ENCODE peak calls at places on chromosomes 6 and 20, in six cellular contexts. One of them, this sample, is unnamed.
A peak's percentile ranks its signal among the peaks of the same experiment; 100 is the strongest.

GRCh38 chr20:164618-165017 is 7.4 kb downstream of the DEFB127 start:
- DNase-seq in fibroblast of lung: no peak
- DNase-seq in M059J: no peak
- DNase-seq in iris pigment epithelial cell: no peak
- DNase-seq in CD4-positive, alpha-beta T cell: no peak
- DNase-seq in stimulated activated CD4-positive, alpha-beta T cell treated with anti-CD3 and anti-CD28 coated beads, Interleukin-2, amount 100 ng/mL, for 24 hours: no peak
- DNase-seq in this sample: no peak

GRCh38 chr6:158475344-158476302 is 84.3 kb upstream of the TMEM181 start:
- DNase-seq in CD4-positive, alpha-beta T cell: no peak
- DNase-seq in M059J: peak; percentile 73
- DNase-seq in fibroblast of lung: peak; percentile 79
- DNase-seq in stimulated activated CD4-positive, alpha-beta T cell treated with anti-CD3 and anti-CD28 coated beads, Interleukin-2, amount 100 ng/mL, for 24 hours: no peak
- DNase-seq in iris pigment epithelial cell: peak; percentile 78
- DNase-seq in this sample: peak; percentile 65

GRCh38 chr6:90319979-90320667 is 23.5 kb upstream of the BACH2 start:
- DNase-seq in stimulated activated CD4-positive, alpha-beta T cell treated with anti-CD3 and anti-CD28 coated beads, Interleukin-2, amount 100 ng/mL, for 24 hours: peak; percentile 26
- DNase-seq in CD4-positive, alpha-beta T cell: no peak
- DNase-seq in iris pigment epithelial cell: no peak
- DNase-seq in fibroblast of lung: no peak
- DNase-seq in M059J: no peak
- DNase-seq in this sample: no peak

GRCh38 chr20:48761914-48762313 is 65.9 kb downstream of the PREX1 start:
- DNase-seq in M059J: no peak
- DNase-seq in CD4-positive, alpha-beta T cell: no peak
- DNase-seq in fibroblast of lung: no peak
- DNase-seq in iris pigment epithelial cell: no peak
- DNase-seq in stimulated activated CD4-positive, alpha-beta T cell treated with anti-CD3 and anti-CD28 coated beads, Interleukin-2, amount 100 ng/mL, for 24 hours: no peak
- DNase-seq in this sample: no peak

GRCh38 chr6:22436134-22436533 is 133.2 kb upstream of the HDGFL1 start:
- DNase-seq in M059J: no peak
- DNase-seq in fibroblast of lung: no peak
- DNase-seq in stimulated activated CD4-positive, alpha-beta T cell treated with anti-CD3 and anti-CD28 coated beads, Interleukin-2, amount 100 ng/mL, for 24 hours: no peak
- DNase-seq in CD4-positive, alpha-beta T cell: no peak
- DNase-seq in iris pigment epithelial cell: peak; percentile 18
- DNase-seq in this sample: no peak

GRCh38 chr6:134787261-134787871 is 162.5 kb downstream of the ALDH8A1 start:
- DNase-seq in M059J: peak; percentile 76
- DNase-seq in iris pigment epithelial cell: peak; percentile 83
- DNase-seq in fibroblast of lung: peak; percentile 80
- DNase-seq in stimulated activated CD4-positive, alpha-beta T cell treated with anti-CD3 and anti-CD28 coated beads, Interleukin-2, amount 100 ng/mL, for 24 hours: no peak
- DNase-seq in CD4-positive, alpha-beta T cell: no peak
- DNase-seq in this sample: no peak

GRCh38 chr20:44401052-44401769 is 45.7 kb downstream of the HNF4A start:
- DNase-seq in stimulated activated CD4-positive, alpha-beta T cell treated with anti-CD3 and anti-CD28 coated beads, Interleukin-2, amount 100 ng/mL, for 24 hours: no peak
- DNase-seq in CD4-positive, alpha-beta T cell: no peak
- DNase-seq in iris pigment epithelial cell: no peak
- DNase-seq in M059J: no peak
- DNase-seq in fibroblast of lung: no peak
- DNase-seq in this sample: no peak

GRCh38 chr20:46174469-46175126 is 56.5 kb downstream of the CD40 start:
- DNase-seq in fibroblast of lung: peak; percentile 42
- DNase-seq in stimulated activated CD4-positive, alpha-beta T cell treated with anti-CD3 and anti-CD28 coated beads, Interleukin-2, amount 100 ng/mL, for 24 hours: peak; percentile 85
- DNase-seq in iris pigment epithelial cell: peak; percentile 51
- DNase-seq in M059J: peak; percentile 24
- DNase-seq in CD4-positive, alpha-beta T cell: peak; percentile 62
- DNase-seq in this sample: peak; percentile 90

GRCh38 chr6:157861184-157861583 is 38.1 kb downstream of the SNX9 start:
- DNase-seq in fibroblast of lung: peak; percentile 44
- DNase-seq in iris pigment epithelial cell: no peak
- DNase-seq in stimulated activated CD4-positive, alpha-beta T cell treated with anti-CD3 and anti-CD28 coated beads, Interleukin-2, amount 100 ng/mL, for 24 hours: no peak
- DNase-seq in CD4-positive, alpha-beta T cell: no peak
- DNase-seq in M059J: no peak
- DNase-seq in this sample: no peak

GRCh38 chr6:40587240-40588069 is at the start of gene LRFN2:
- DNase-seq in fibroblast of lung: peak; percentile 69
- DNase-seq in stimulated activated CD4-positive, alpha-beta T cell treated with anti-CD3 and anti-CD28 coated beads, Interleukin-2, amount 100 ng/mL, for 24 hours: peak; percentile 81
- DNase-seq in CD4-positive, alpha-beta T cell: peak; percentile 41
- DNase-seq in M059J: peak; percentile 67
- DNase-seq in iris pigment epithelial cell: peak; percentile 76
- DNase-seq in this sample: no peak

GRCh38 chr20:54172856-54173652 is 732 bp downstream of the CYP24A1 start:
- DNase-seq in stimulated activated CD4-positive, alpha-beta T cell treated with anti-CD3 and anti-CD28 coated beads, Interleukin-2, amount 100 ng/mL, for 24 hours: peak; percentile 15
- DNase-seq in CD4-positive, alpha-beta T cell: no peak
- DNase-seq in iris pigment epithelial cell: peak; percentile 26
- DNase-seq in fibroblast of lung: peak; percentile 46
- DNase-seq in M059J: peak; percentile 79
- DNase-seq in this sample: no peak

GRCh38 chr6:154783229-154783628 is 50.0 kb downstream of the SCAF8 start:
- DNase-seq in M059J: no peak
- DNase-seq in iris pigment epithelial cell: no peak
- DNase-seq in stimulated activated CD4-positive, alpha-beta T cell treated with anti-CD3 and anti-CD28 coated beads, Interleukin-2, amount 100 ng/mL, for 24 hours: no peak
- DNase-seq in fibroblast of lung: no peak
- DNase-seq in CD4-positive, alpha-beta T cell: no peak
- DNase-seq in this sample: no peak

GRCh38 chr6:1436334-1437306 is 47.2 kb downstream of the FOXF2 start:
- DNase-seq in iris pigment epithelial cell: peak; percentile 66
- DNase-seq in M059J: peak; percentile 80
- DNase-seq in CD4-positive, alpha-beta T cell: peak; percentile 20
- DNase-seq in stimulated activated CD4-positive, alpha-beta T cell treated with anti-CD3 and anti-CD28 coated beads, Interleukin-2, amount 100 ng/mL, for 24 hours: peak; percentile 27
- DNase-seq in fibroblast of lung: peak; percentile 43
- DNase-seq in this sample: peak; percentile 64

GRCh38 chr6:24867104-24867703 is 68.5 kb upstream of the ARMH2 start:
- DNase-seq in M059J: no peak
- DNase-seq in iris pigment epithelial cell: no peak
- DNase-seq in fibroblast of lung: no peak
- DNase-seq in CD4-positive, alpha-beta T cell: no peak
- DNase-seq in stimulated activated CD4-positive, alpha-beta T cell treated with anti-CD3 and anti-CD28 coated beads, Interleukin-2, amount 100 ng/mL, for 24 hours: no peak
- DNase-seq in this sample: no peak

GRCh38 chr6:157092736-157093135 is 230.6 kb downstream of the TMEM242 start:
- DNase-seq in stimulated activated CD4-positive, alpha-beta T cell treated with anti-CD3 and anti-CD28 coated beads, Interleukin-2, amount 100 ng/mL, for 24 hours: no peak
- DNase-seq in fibroblast of lung: peak; percentile 27
- DNase-seq in iris pigment epithelial cell: no peak
- DNase-seq in M059J: no peak
- DNase-seq in CD4-positive, alpha-beta T cell: no peak
- DNase-seq in this sample: no peak

GRCh38 chr20:22963581-22963980 is 71.5 kb upstream of the SSTR4 start:
- DNase-seq in stimulated activated CD4-positive, alpha-beta T cell treated with anti-CD3 and anti-CD28 coated beads, Interleukin-2, amount 100 ng/mL, for 24 hours: no peak
- DNase-seq in M059J: no peak
- DNase-seq in iris pigment epithelial cell: no peak
- DNase-seq in fibroblast of lung: no peak
- DNase-seq in CD4-positive, alpha-beta T cell: no peak
- DNase-seq in this sample: no peak

GRCh38 chr20:47057661-47058060 is 163.0 kb downstream of the EYA2 start:
- DNase-seq in iris pigment epithelial cell: no peak
- DNase-seq in stimulated activated CD4-positive, alpha-beta T cell treated with anti-CD3 and anti-CD28 coated beads, Interleukin-2, amount 100 ng/mL, for 24 hours: no peak
- DNase-seq in M059J: no peak
- DNase-seq in fibroblast of lung: no peak
- DNase-seq in CD4-positive, alpha-beta T cell: no peak
- DNase-seq in this sample: no peak

GRCh38 chr20:32804817-32805216 is 14.9 kb upstream of the MAPRE1 start:
- DNase-seq in M059J: peak; percentile 28
- DNase-seq in iris pigment epithelial cell: no peak
- DNase-seq in CD4-positive, alpha-beta T cell: no peak
- DNase-seq in stimulated activated CD4-positive, alpha-beta T cell treated with anti-CD3 and anti-CD28 coated beads, Interleukin-2, amount 100 ng/mL, for 24 hours: no peak
- DNase-seq in fibroblast of lung: no peak
- DNase-seq in this sample: no peak

GRCh38 chr6:69026715-69027114 is 391.6 kb downstream of the ADGRB3 start:
- DNase-seq in stimulated activated CD4-positive, alpha-beta T cell treated with anti-CD3 and anti-CD28 coated beads, Interleukin-2, amount 100 ng/mL, for 24 hours: no peak
- DNase-seq in iris pigment epithelial cell: peak; percentile 45
- DNase-seq in CD4-positive, alpha-beta T cell: no peak
- DNase-seq in fibroblast of lung: peak; percentile 47
- DNase-seq in M059J: peak; percentile 56
- DNase-seq in this sample: no peak

GRCh38 chr6:146775227-146775626 is 176.5 kb downstream of the ADGB start:
- DNase-seq in fibroblast of lung: peak; percentile 1
- DNase-seq in M059J: peak; percentile 39
- DNase-seq in iris pigment epithelial cell: peak; percentile 23
- DNase-seq in stimulated activated CD4-positive, alpha-beta T cell treated with anti-CD3 and anti-CD28 coated beads, Interleukin-2, amount 100 ng/mL, for 24 hours: no peak
- DNase-seq in CD4-positive, alpha-beta T cell: no peak
- DNase-seq in this sample: no peak

GRCh38 chr20:17794400-17794799 is 94.6 kb downstream of the BANF2 start:
- DNase-seq in iris pigment epithelial cell: no peak
- DNase-seq in fibroblast of lung: no peak
- DNase-seq in stimulated activated CD4-positive, alpha-beta T cell treated with anti-CD3 and anti-CD28 coated beads, Interleukin-2, amount 100 ng/mL, for 24 hours: no peak
- DNase-seq in CD4-positive, alpha-beta T cell: no peak
- DNase-seq in M059J: no peak
- DNase-seq in this sample: no peak

GRCh38 chr6:169452117-169452868 is 198.6 kb upstream of the THBS2 start:
- DNase-seq in CD4-positive, alpha-beta T cell: no peak
- DNase-seq in stimulated activated CD4-positive, alpha-beta T cell treated with anti-CD3 and anti-CD28 coated beads, Interleukin-2, amount 100 ng/mL, for 24 hours: no peak
- DNase-seq in fibroblast of lung: peak; percentile 90
- DNase-seq in M059J: peak; percentile 48
- DNase-seq in iris pigment epithelial cell: peak; percentile 97
- DNase-seq in this sample: no peak

GRCh38 chr6:115360602-115361325 is 699.9 kb downstream of the FRK start:
- DNase-seq in fibroblast of lung: no peak
- DNase-seq in CD4-positive, alpha-beta T cell: no peak
- DNase-seq in iris pigment epithelial cell: no peak
- DNase-seq in M059J: no peak
- DNase-seq in stimulated activated CD4-positive, alpha-beta T cell treated with anti-CD3 and anti-CD28 coated beads, Interleukin-2, amount 100 ng/mL, for 24 hours: no peak
- DNase-seq in this sample: no peak

GRCh38 chr6:17421406-17421805 is 28.0 kb downstream of the CAP2 start:
- DNase-seq in iris pigment epithelial cell: no peak
- DNase-seq in stimulated activated CD4-positive, alpha-beta T cell treated with anti-CD3 and anti-CD28 coated beads, Interleukin-2, amount 100 ng/mL, for 24 hours: no peak
- DNase-seq in fibroblast of lung: no peak
- DNase-seq in M059J: no peak
- DNase-seq in CD4-positive, alpha-beta T cell: no peak
- DNase-seq in this sample: no peak

GRCh38 chr20:31691646-31692275 is 30.9 kb downstream of the BCL2L1 start:
- DNase-seq in iris pigment epithelial cell: no peak
- DNase-seq in M059J: peak; percentile 76
- DNase-seq in stimulated activated CD4-positive, alpha-beta T cell treated with anti-CD3 and anti-CD28 coated beads, Interleukin-2, amount 100 ng/mL, for 24 hours: no peak
- DNase-seq in fibroblast of lung: peak; percentile 84
- DNase-seq in CD4-positive, alpha-beta T cell: no peak
- DNase-seq in this sample: no peak